ENCODE peak calls at places on chromosomes 16 and 17, in five cellular contexts. D is OCI-LY7, T is PC-9, U is hepatocyte, Y is SK-N-SH. P is an unnamed sample. For H3K9me2, the result is how much of the 10 kb centered on the place peaks cover.

GRCh38 chr17:49557204-49558024 is 18.3 kb upstream of the NXPH3 start:
- DNase-seq in D (peak), T (no peak), U (peak), Y (peak), P (peak)

GRCh38 chr16:11207646-11208045 is 48.4 kb downstream of the SOCS1 start:
- DNase-seq in D (no peak), T (no peak), U (no peak), Y (no peak), P (no peak)

GRCh38 chr17:17855334-17855725 is 18.5 kb upstream of the SREBF1 start:
- DNase-seq in D (no peak), T (no peak), U (no peak), Y (no peak), P (no peak)

GRCh38 chr17:49901460-49902331 is 53.8 kb upstream of the TAC4 start:
- DNase-seq in D (no peak), T (peak), U (peak), Y (peak), P (peak)

GRCh38 chr17:77444653-77445029 is 303.9 kb downstream of the SEC14L1 start:
- DNase-seq in D (peak), T (no peak), U (no peak), Y (no peak), P (peak)

GRCh38 chr16:397736-398332 is 835 bp downstream of the NME4 start:
- DNase-seq in D (peak), T (no peak), U (peak), Y (peak), P (peak)

GRCh38 chr16:86575754-86576557 is 2.4 kb upstream of the FOXL1 start:
- DNase-seq in D (peak), T (no peak), U (peak), Y (peak), P (no peak)

GRCh38 chr16:1054660-1055556 is 17.6 kb upstream of the SSTR5 start:
- DNase-seq in D (peak), T (no peak), U (peak), Y (peak), P (peak)

GRCh38 chr17:35947156-35947585 is 3.7 kb upstream of the LYZL6 start:
- DNase-seq in D (peak), T (no peak), U (peak), Y (peak), P (peak)

GRCh38 chr17:74785096-74785980 is 9.2 kb upstream of the NAT9 start:
- DNase-seq in D (no peak), T (no peak), U (no peak), Y (no peak), P (no peak)

GRCh38 chr17:61227866-61228265 is 171.8 kb upstream of the TBX2 start:
- DNase-seq in D (no peak), T (no peak), U (no peak), Y (no peak), P (no peak)

GRCh38 chr17:21129023-21129681 is 2.4 kb downstream of the DHRS7B start:
- DNase-seq in D (no peak), T (no peak), U (peak), Y (peak), P (no peak)

GRCh38 chr17:7440113-7440822 is 956 bp downstream of the FGF11 start:
- DNase-seq in D (peak), T (no peak), U (peak), Y (peak), P (peak)

GRCh38 chr17:46184696-46185095 is 8.5 kb downstream of the KANSL1 start:
- DNase-seq in D (no peak), T (no peak), U (no peak), Y (no peak), P (no peak)

GRCh38 chr17:8253801-8254200 is 4.7 kb downstream of the PFAS start:
- DNase-seq in D (peak), T (no peak), U (peak), Y (no peak), P (no peak)

GRCh38 chr16:27240948-27241531 is 27.5 kb downstream of the NSMCE1 start:
- DNase-seq in D (no peak), T (peak), U (no peak), Y (no peak), P (no peak)

GRCh38 chr16:29922326-29922725 is 3.7 kb downstream of the KCTD13 start:
- DNase-seq in D (no peak), T (no peak), U (no peak), Y (no peak), P (no peak)

GRCh38 chr16:81640681-81641070 is 138.4 kb upstream of the PLCG2 start:
- DNase-seq in D (no peak), T (no peak), U (no peak), Y (no peak), P (no peak)

GRCh38 chr16:22098538-22099255 is 6.4 kb downstream of the VWA3A start:
- DNase-seq in D (peak), T (peak), U (peak), Y (peak), P (peak)

GRCh38 chr16:25184771-25185170 is 32.0 kb upstream of the AQP8 start:
- DNase-seq in D (no peak), T (no peak), U (no peak), Y (no peak), P (no peak)

GRCh38 chr17:57902800-57903759 is 52.1 kb downstream of the CUEDC1 start:
- DNase-seq in D (peak), T (peak), U (peak), Y (no peak), P (peak)

GRCh38 chr16:22948603-22949368 is 134.8 kb downstream of the HS3ST2 start:
- DNase-seq in D (peak), T (peak), U (peak), Y (peak), P (peak)

GRCh38 chr16:72997141-72997542 is 50.8 kb downstream of the ZFHX3 start:
- DNase-seq in D (no peak), T (peak), U (peak), Y (no peak), P (no peak)

GRCh38 chr17:42809250-42809649 is 10.6 kb downstream of the CNTD1 start:
- DNase-seq in D (no peak), T (no peak), U (no peak), Y (no peak), P (no peak)

GRCh38 chr17:43588664-43589435 is 42.7 kb upstream of the ETV4 start:
- DNase-seq in D (no peak), T (no peak), U (peak), Y (no peak), P (no peak)

GRCh38 chr17:49574283-49574892 is 1.3 kb upstream of the NXPH3 start:
- DNase-seq in D (no peak), T (no peak), U (no peak), Y (peak), P (no peak)

GRCh38 chr17:2962236-2962635 is 101.2 kb downstream of the OR1D5 start:
- DNase-seq in D (no peak), T (no peak), U (no peak), Y (no peak), P (peak)
- H3K9me2 ChIP-seq in D (under half), T (under half), U (under half), Y (under half), P (under half)

DNA sequence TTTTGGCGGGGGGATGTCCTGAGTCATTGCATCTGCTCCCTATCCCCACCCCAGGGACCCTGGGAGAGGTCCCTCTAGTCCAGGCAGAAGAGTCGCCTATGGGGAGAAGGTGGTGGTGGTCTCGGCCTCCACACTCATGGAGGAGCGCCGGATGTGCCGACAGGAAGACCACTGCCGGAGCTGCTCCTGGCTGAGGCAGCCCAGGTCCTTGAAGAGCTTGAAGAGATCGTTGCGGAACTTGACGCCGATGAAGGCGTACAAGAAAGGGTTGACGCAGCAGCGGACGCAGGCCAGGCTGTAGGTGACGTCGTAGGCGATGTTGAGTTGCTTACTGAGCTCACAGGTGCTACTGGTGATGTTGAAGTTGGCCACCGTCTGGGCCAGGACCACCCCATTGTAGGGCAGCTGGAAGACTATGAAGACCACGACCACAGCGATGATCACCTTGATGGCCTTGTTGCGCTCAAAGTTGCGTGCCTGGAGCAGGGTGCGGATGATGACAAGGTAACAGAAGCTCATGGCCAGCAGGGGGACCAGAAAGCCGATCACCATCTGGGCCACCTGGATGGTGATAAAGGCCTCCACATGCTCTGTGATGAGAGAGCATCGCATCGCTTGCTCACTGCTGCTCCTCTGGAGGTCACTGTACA is 10.5 kb downstream of the CCR7 start:
- DNase-seq in D (no peak), T (no peak), U (no peak), Y (no peak), P (no peak)
- H3K4me3 ChIP-seq in D (no peak), T (no peak), U (no peak), Y (no peak), P (no peak)

GRCh38 chr16:88640039-88640495 is 1.7 kb downstream of the IL17C start:
- DNase-seq in D (no peak), T (no peak), U (no peak), Y (no peak), P (peak)
- H3K9me2 ChIP-seq in D (under half), T (under half), U (under half), Y (under half), P (under half)

DNA sequence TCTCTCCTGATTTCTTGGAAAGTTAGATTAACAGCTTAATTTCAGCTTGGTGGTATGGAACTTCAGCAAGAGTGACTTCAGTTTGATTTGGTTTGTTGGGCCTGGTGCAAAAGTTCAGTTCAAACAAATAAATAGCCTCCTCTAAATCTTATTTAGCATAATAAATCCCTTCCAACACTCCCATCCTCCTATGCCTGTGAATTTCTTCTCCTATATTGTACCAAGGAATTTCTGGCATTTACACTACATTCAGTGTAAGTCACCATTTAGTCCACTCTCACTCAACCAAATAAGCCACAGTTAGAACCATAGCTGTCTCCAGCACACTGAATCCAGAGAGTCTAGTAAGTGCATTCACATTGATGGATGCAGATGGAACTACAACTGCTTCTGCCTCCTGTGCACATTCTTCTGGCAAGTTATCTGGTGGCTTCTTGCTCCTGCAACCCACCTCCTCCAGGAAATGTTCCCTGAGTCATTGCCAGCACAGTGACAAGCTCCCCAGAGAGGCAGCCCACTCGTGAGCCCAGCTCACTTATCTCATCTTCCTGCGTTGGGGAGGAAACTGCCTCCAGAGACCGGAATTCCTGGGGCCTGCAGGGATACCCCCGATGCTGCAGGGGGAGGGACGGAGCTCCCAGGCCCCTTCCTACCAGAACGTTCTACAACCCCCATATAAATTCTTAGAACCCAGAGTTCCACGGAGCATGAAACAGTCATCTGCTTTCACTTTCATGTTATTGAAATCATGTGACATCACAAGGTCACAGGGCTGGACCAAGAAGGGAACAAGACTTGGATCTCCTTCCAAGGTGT is 318.3 kb downstream of the PHKB start:
- DNase-seq in D (no peak), T (no peak), U (no peak), Y (no peak), P (peak)
- H3K4me3 ChIP-seq in D (peak), T (no peak), U (no peak), Y (peak), P (peak)

GRCh38 chr17:72021417-72022041 is 99.3 kb upstream of the SOX9 start:
- DNase-seq in D (peak), T (no peak), U (no peak), Y (no peak), P (peak)

GRCh38 chr17:72022328-72022727 is 98.5 kb upstream of the SOX9 start:
- DNase-seq in D (no peak), T (no peak), U (no peak), Y (no peak), P (peak)

GRCh38 chr17:72025113-72025512 is 95.7 kb upstream of the SOX9 start:
- DNase-seq in D (peak), T (no peak), U (no peak), Y (no peak), P (peak)

GRCh38 chr17:72030067-72030899 is 90.5 kb upstream of the SOX9 start:
- DNase-seq in D (peak), T (no peak), U (peak), Y (no peak), P (peak)

DNA sequence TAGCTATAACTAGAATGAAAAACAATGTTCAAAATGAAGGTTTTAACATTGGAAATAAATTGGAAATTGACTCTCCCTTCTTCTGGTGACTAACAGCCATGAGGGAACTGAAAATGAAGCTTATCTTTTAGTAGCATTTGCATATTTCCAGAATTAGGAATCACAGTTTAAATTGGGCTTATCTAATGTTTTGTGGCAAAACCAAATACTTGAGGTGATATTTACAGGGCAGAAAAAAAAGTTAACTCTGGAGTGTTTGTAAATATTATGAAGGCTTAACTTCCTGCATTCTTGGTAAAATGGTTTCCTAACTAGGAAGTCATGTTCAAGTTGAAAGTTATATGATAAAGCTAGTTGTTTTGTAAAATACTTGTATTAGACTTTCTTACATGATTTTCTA is 96.4 kb upstream of the SOX9 start:
- DNase-seq in D (no peak), T (no peak), U (no peak), Y (no peak), P (peak)
- H3K9me2 ChIP-seq in D (under half), T (under half), U (under half), Y (under half), P (under half)

DNA sequence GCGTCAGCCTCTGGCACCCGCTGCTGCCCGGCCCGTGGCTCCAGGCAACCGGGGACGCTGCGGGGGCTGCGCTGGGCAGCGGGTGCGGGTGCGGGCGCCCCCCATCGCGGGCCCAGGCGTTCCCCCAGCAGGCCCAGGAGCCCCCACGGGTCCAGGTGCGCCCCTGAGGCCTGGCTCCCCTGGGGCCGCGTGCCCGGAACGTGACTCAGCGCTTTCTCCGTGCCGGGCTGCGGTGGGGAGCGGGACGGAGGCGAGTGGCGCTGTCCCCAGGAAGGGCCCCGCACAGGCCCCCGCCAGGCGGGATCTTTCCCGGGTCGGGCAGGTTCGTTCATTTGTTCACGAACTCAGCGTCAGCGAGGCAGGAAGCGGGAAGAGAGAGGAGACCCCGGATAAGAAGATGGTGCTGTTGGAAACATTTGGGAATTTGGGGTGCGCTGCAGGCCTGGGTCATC is 18.4 kb upstream of the EXOC7 start:
- DNase-seq in D (no peak), T (no peak), U (no peak), Y (no peak), P (no peak)
- H3K4me3 ChIP-seq in D (peak), T (no peak), U (no peak), Y (no peak), P (peak)

GRCh38 chr17:65509032-65509431 is 52.4 kb downstream of the AXIN2 start:
- DNase-seq in D (no peak), T (no peak), U (no peak), Y (no peak), P (no peak)
- H3K9me2 ChIP-seq in D (under half), T (under half), U (under half), Y (under half), P (under half)